ENCODE peak calls at places on chromosomes 4 and X, in six cellular contexts. One of them, this sample, is unnamed. For H3K27me3 and H3K36me3, the result is how much of the 10 kb centered on the place peaks cover.

GRCh38 chrX:109472939-109473713 is 8.8 kb downstream of the GUCY2F start:
- DNase-seq in effector memory CD4-positive, alpha-beta T cell: no peak
- DNase-seq in NT2/D1: peak
- DNase-seq in suprapubic skin: no peak
- DNase-seq in heart right ventricle: no peak
- DNase-seq in naive thymus-derived CD4-positive, alpha-beta T cell: no peak
- DNase-seq in this sample: peak

GRCh38 chr4:8307714-8308113 is 38.2 kb downstream of the HTRA3 start:
- DNase-seq in effector memory CD4-positive, alpha-beta T cell: no peak
- DNase-seq in NT2/D1: no peak
- DNase-seq in suprapubic skin: peak
- DNase-seq in heart right ventricle: no peak
- DNase-seq in naive thymus-derived CD4-positive, alpha-beta T cell: no peak
- DNase-seq in this sample: no peak

GRCh38 chrX:118773782-118774181 is 46.4 kb downstream of the IL13RA1 start:
- DNase-seq in effector memory CD4-positive, alpha-beta T cell: no peak
- DNase-seq in NT2/D1: no peak
- DNase-seq in suprapubic skin: no peak
- DNase-seq in heart right ventricle: no peak
- DNase-seq in naive thymus-derived CD4-positive, alpha-beta T cell: no peak
- DNase-seq in this sample: no peak

GRCh38 chr4:79977131-79977840 is 95.7 kb downstream of the ANTXR2 start:
- DNase-seq in effector memory CD4-positive, alpha-beta T cell: no peak
- DNase-seq in NT2/D1: no peak
- DNase-seq in suprapubic skin: no peak
- DNase-seq in heart right ventricle: no peak
- DNase-seq in naive thymus-derived CD4-positive, alpha-beta T cell: no peak
- DNase-seq in this sample: no peak

GRCh38 chr4:84389406-84389805 is 109.7 kb downstream of the NKX6-1 start:
- DNase-seq in effector memory CD4-positive, alpha-beta T cell: no peak
- DNase-seq in NT2/D1: no peak
- DNase-seq in suprapubic skin: no peak
- DNase-seq in heart right ventricle: no peak
- DNase-seq in naive thymus-derived CD4-positive, alpha-beta T cell: no peak
- DNase-seq in this sample: no peak

GRCh38 chr4:74410741-74411140 is 34.2 kb upstream of the AREG start:
- DNase-seq in effector memory CD4-positive, alpha-beta T cell: no peak
- DNase-seq in NT2/D1: no peak
- DNase-seq in suprapubic skin: no peak
- DNase-seq in heart right ventricle: no peak
- DNase-seq in naive thymus-derived CD4-positive, alpha-beta T cell: no peak
- DNase-seq in this sample: no peak

GRCh38 chr4:77917075-77917474 is 54.4 kb downstream of the MRPL1 start:
- DNase-seq in effector memory CD4-positive, alpha-beta T cell: no peak
- DNase-seq in NT2/D1: no peak
- DNase-seq in suprapubic skin: no peak
- DNase-seq in heart right ventricle: no peak
- DNase-seq in naive thymus-derived CD4-positive, alpha-beta T cell: no peak
- DNase-seq in this sample: no peak

GRCh38 chr4:86791126-86791525 is 58.1 kb downstream of the SLC10A6 start:
- DNase-seq in effector memory CD4-positive, alpha-beta T cell: no peak
- DNase-seq in NT2/D1: peak
- DNase-seq in suprapubic skin: no peak
- DNase-seq in heart right ventricle: no peak
- DNase-seq in naive thymus-derived CD4-positive, alpha-beta T cell: no peak
- DNase-seq in this sample: no peak

GRCh38 chrX:134933248-134933647 is 57.5 kb upstream of the SMIM10 start:
- DNase-seq in effector memory CD4-positive, alpha-beta T cell: no peak
- DNase-seq in NT2/D1: no peak
- DNase-seq in suprapubic skin: no peak
- DNase-seq in heart right ventricle: peak
- DNase-seq in naive thymus-derived CD4-positive, alpha-beta T cell: no peak
- DNase-seq in this sample: no peak

GRCh38 chr4:97366661-97367060 is 776.6 kb downstream of the STPG2 start:
- DNase-seq in effector memory CD4-positive, alpha-beta T cell: no peak
- DNase-seq in NT2/D1: no peak
- DNase-seq in suprapubic skin: no peak
- DNase-seq in heart right ventricle: no peak
- DNase-seq in naive thymus-derived CD4-positive, alpha-beta T cell: no peak
- DNase-seq in this sample: no peak

GRCh38 chrX:40504801-40505605 is 75.8 kb upstream of the ATP6AP2 start:
- DNase-seq in effector memory CD4-positive, alpha-beta T cell: no peak
- DNase-seq in NT2/D1: peak
- DNase-seq in suprapubic skin: no peak
- DNase-seq in heart right ventricle: no peak
- DNase-seq in naive thymus-derived CD4-positive, alpha-beta T cell: no peak
- DNase-seq in this sample: peak

GRCh38 chr4:158496030-158496741 is 25.5 kb upstream of the RXFP1 start:
- DNase-seq in effector memory CD4-positive, alpha-beta T cell: no peak
- DNase-seq in NT2/D1: peak
- DNase-seq in suprapubic skin: no peak
- DNase-seq in heart right ventricle: peak
- DNase-seq in naive thymus-derived CD4-positive, alpha-beta T cell: no peak
- DNase-seq in this sample: peak

DNA sequence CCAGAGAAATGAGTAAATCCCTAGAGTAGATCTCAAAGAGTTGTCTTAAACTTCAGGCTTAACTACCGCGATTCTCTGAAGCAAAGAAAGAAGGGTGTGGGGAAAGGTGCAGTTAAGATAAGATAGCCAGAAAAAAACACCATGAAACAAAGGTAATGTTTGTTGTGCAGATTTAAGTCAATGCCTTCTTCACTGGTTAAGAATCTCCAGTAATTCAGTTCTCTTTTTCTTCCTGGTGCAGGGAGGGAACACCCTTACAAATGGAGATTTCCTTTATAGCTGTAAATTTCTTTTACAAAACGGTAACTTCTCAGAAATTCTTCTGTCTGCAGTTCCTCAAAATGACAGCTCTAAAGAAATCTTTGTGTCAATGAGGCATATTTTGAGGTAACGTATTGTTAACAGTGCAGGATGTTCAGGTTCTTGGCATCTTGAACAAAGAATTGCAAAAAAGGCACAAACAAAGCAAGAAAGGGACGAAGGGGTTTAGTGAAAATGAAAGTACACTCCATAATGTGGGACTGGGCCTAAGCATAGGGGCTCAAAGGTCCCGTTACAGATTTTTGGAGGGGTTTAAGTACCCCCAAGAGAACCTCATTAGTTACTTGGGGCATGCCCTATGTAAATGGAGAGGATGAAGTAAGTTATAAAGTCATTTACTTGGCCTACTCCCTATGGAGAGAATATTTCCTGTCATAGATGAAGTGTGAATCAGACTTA is 491.9 kb downstream of the PCDH11X start:
- DNase-seq in effector memory CD4-positive, alpha-beta T cell: no peak
- DNase-seq in NT2/D1: peak
- DNase-seq in suprapubic skin: no peak
- DNase-seq in heart right ventricle: no peak
- DNase-seq in naive thymus-derived CD4-positive, alpha-beta T cell: no peak
- DNase-seq in this sample: peak
- H3K4me3 ChIP-seq in effector memory CD4-positive, alpha-beta T cell: no peak
- H3K4me3 ChIP-seq in NT2/D1: no peak
- H3K4me3 ChIP-seq in suprapubic skin: no peak
- H3K4me3 ChIP-seq in heart right ventricle: no peak
- H3K4me3 ChIP-seq in naive thymus-derived CD4-positive, alpha-beta T cell: no peak
- H3K4me3 ChIP-seq in this sample: no peak

GRCh38 chr4:824461-825062 is 1.4 kb downstream of the CPLX1 start:
- DNase-seq in effector memory CD4-positive, alpha-beta T cell: no peak
- DNase-seq in NT2/D1: no peak
- DNase-seq in suprapubic skin: no peak
- DNase-seq in heart right ventricle: no peak
- DNase-seq in naive thymus-derived CD4-positive, alpha-beta T cell: no peak
- DNase-seq in this sample: peak
- H3K27me3 ChIP-seq in effector memory CD4-positive, alpha-beta T cell: under half
- H3K27me3 ChIP-seq in NT2/D1: half or more
- H3K27me3 ChIP-seq in suprapubic skin: half or more
- H3K27me3 ChIP-seq in heart right ventricle: half or more
- H3K27me3 ChIP-seq in naive thymus-derived CD4-positive, alpha-beta T cell: under half
- H3K27me3 ChIP-seq in this sample: under half

DNA sequence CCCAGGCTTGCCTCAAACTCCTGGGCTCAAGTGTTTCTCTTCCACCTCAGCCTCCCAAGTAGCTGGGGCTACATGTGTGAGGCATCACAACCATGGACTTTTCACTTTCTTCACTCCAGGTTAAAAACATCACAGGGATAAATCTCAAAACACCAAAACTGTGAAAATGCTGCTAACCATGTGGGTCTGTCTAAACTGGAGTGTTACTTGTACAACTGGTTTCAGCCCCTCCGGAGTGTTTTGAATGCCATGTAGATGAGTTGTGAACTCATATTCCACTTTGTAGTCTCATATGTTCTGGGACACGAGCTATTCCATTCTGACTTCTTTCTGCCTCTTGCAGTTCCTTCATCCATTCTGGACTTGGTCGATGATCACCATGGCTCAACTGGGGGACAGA is 43.0 kb downstream of the PDGFRA start:
- DNase-seq in effector memory CD4-positive, alpha-beta T cell: no peak
- DNase-seq in NT2/D1: no peak
- DNase-seq in suprapubic skin: no peak
- DNase-seq in heart right ventricle: no peak
- DNase-seq in naive thymus-derived CD4-positive, alpha-beta T cell: no peak
- DNase-seq in this sample: no peak
- H3K36me3 ChIP-seq in effector memory CD4-positive, alpha-beta T cell: under half
- H3K36me3 ChIP-seq in NT2/D1: under half
- H3K36me3 ChIP-seq in suprapubic skin: under half
- H3K36me3 ChIP-seq in heart right ventricle: under half
- H3K36me3 ChIP-seq in naive thymus-derived CD4-positive, alpha-beta T cell: under half
- H3K36me3 ChIP-seq in this sample: under half

GRCh38 chrX:1394731-1395501 is 3.0 kb upstream of the SLC25A6 start:
- DNase-seq in effector memory CD4-positive, alpha-beta T cell: no peak
- DNase-seq in NT2/D1: no peak
- DNase-seq in suprapubic skin: no peak
- DNase-seq in heart right ventricle: peak
- DNase-seq in naive thymus-derived CD4-positive, alpha-beta T cell: no peak
- DNase-seq in this sample: no peak
- H3K4me3 ChIP-seq in effector memory CD4-positive, alpha-beta T cell: no peak
- H3K4me3 ChIP-seq in NT2/D1: peak
- H3K4me3 ChIP-seq in suprapubic skin: no peak
- H3K4me3 ChIP-seq in heart right ventricle: no peak
- H3K4me3 ChIP-seq in naive thymus-derived CD4-positive, alpha-beta T cell: no peak
- H3K4me3 ChIP-seq in this sample: no peak

This sample was measured in H7.